ENCODE peak calls at places on chromosomes 2 and 18, in four cellular contexts. H is GM12878, T is K562, D is HepG2. B is an unnamed sample.

GRCh38 chr18:9996104-9996503 is 82.3 kb downstream of the VAPA start:
- DNase-seq in T (no peak), H (no peak), D (no peak), B (no peak)

GRCh38 chr2:1231664-1232063 is 181.6 kb upstream of the TPO start:
- DNase-seq in H (no peak), T (no peak), D (peak), B (no peak)

GRCh38 chr2:197498627-197498936 is 1.1 kb downstream of the HSPD1 start:
- DNase-seq in T (no peak), D (no peak), H (no peak), B (no peak)

GRCh38 chr2:134289225-134289624 is 35.4 kb downstream of the MGAT5 start:
- DNase-seq in D (no peak), T (no peak), H (no peak), B (no peak)

GRCh38 chr2:65724752-65725151 is 292.4 kb upstream of the SPRED2 start:
- DNase-seq in D (no peak), T (no peak), H (no peak), B (no peak)

GRCh38 chr18:58221060-58221725 is 177.2 kb downstream of the NEDD4L start:
- DNase-seq in D (peak), T (peak), H (no peak), B (peak)

GRCh38 chr2:207103132-207103531 is 62.6 kb downstream of the KLF7 start:
- DNase-seq in T (no peak), D (no peak), H (no peak), B (no peak)

GRCh38 chr18:10660485-10660884 is 134.7 kb downstream of the NAPG start:
- DNase-seq in H (peak), T (no peak), D (no peak), B (no peak)

GRCh38 chr2:159797468-159798375 is at the start of gene CD302:
- DNase-seq in D (peak), H (no peak), T (peak), B (peak)

GRCh38 chr18:6414118-6414722 is 491 bp downstream of the L3MBTL4 start:
- DNase-seq in H (no peak), D (peak), T (no peak), B (peak)

GRCh38 chr2:10404324-10405143 is 43.6 kb downstream of the ODC1 start:
- DNase-seq in D (no peak), T (no peak), H (no peak), B (no peak)

GRCh38 chr2:3043726-3044125 is 333.9 kb downstream of the EIPR1 start:
- DNase-seq in H (no peak), D (no peak), T (no peak), B (no peak)

GRCh38 chr18:9608298-9608697 is 6.1 kb downstream of the PPP4R1 start:
- DNase-seq in H (no peak), T (peak), D (no peak), B (no peak)

GRCh38 chr18:13541621-13542519 is 184.5 kb downstream of the FAM210A start:
- DNase-seq in H (no peak), D (peak), T (no peak), B (no peak)

GRCh38 chr2:74863802-74864248 is 29.9 kb downstream of the HK2 start:
- DNase-seq in T (no peak), D (no peak), H (no peak), B (no peak)

GRCh38 chr2:204585930-204586329 is 40.7 kb downstream of the PARD3B start:
- DNase-seq in H (no peak), D (no peak), T (no peak), B (no peak)

GRCh38 chr2:161964070-161964645 is 109.9 kb downstream of the DPP4 start:
- DNase-seq in T (no peak), H (no peak), D (no peak), B (no peak)

GRCh38 chr2:127591221-127591923 is 54.6 kb upstream of the GPR17 start:
- DNase-seq in T (peak), H (no peak), D (peak), B (peak)

GRCh38 chr2:240894006-240894405 is 1.9 kb downstream of the MAB21L4 start:
- DNase-seq in T (no peak), D (no peak), H (no peak), B (no peak)

GRCh38 chr2:112941753-112942653 is 31.0 kb downstream of the IL37 start:
- DNase-seq in T (peak), H (peak), D (peak), B (peak)

GRCh38 chr2:201158111-201158929 is 24.6 kb upstream of the CASP10 start:
- DNase-seq in H (peak), D (peak), T (peak), B (peak)

GRCh38 chr2:128237911-128238697 is 80.6 kb downstream of the HS6ST1 start:
- DNase-seq in D (no peak), T (no peak), H (no peak), B (no peak)

GRCh38 chr2:175872716-175873115 is 129.4 kb downstream of the LNPK start:
- DNase-seq in H (no peak), D (no peak), T (no peak), B (no peak)

GRCh38 chr18:10453261-10453884 is 1.1 kb upstream of the APCDD1 start:
- DNase-seq in H (no peak), D (no peak), T (no peak), B (no peak)

GRCh38 chr2:99881901-99882591 is 260.3 kb downstream of the AFF3 start:
- DNase-seq in T (no peak), H (no peak), D (no peak), B (peak)

GRCh38 chr2:241248289-241248688 is 59.8 kb downstream of the ANO7 start:
- DNase-seq in H (no peak), T (no peak), D (no peak), B (no peak)

GRCh38 chr2:124894199-124894598 is 869.1 kb downstream of the CNTNAP5 start:
- DNase-seq in D (no peak), T (no peak), H (no peak), B (no peak)

GRCh38 chr2:32977228-32977758 is 30.5 kb downstream of the LTBP1 start:
- DNase-seq in D (no peak), T (peak), H (no peak), B (no peak)

GRCh38 chr2:104583791-104584190 is 270.1 kb upstream of the POU3F3 start:
- DNase-seq in T (no peak), H (no peak), D (no peak), B (no peak)

GRCh38 chr2:114001936-114002335 is 112.0 kb downstream of the ACTR3 start:
- DNase-seq in D (no peak), T (no peak), H (no peak), B (no peak)

GRCh38 chr2:36777272-36777671 is 80.8 kb downstream of the VIT start:
- DNase-seq in H (no peak), D (no peak), T (no peak), B (no peak)

GRCh38 chr2:88950010-88950409 is 258.5 kb downstream of the RPIA start:
- DNase-seq in T (peak), H (no peak), D (peak), B (peak)
- TF ChIP-seq TARDBP in T (no peak), H (no peak), D (no peak), B (no peak)

GRCh38 chr2:239360421-239361310 is 40.2 kb downstream of the HDAC4 start:
- DNase-seq in T (peak), D (no peak), H (no peak), B (no peak)
- TF ChIP-seq TARDBP in T (no peak), D (no peak), H (no peak), B (no peak)

DNA sequence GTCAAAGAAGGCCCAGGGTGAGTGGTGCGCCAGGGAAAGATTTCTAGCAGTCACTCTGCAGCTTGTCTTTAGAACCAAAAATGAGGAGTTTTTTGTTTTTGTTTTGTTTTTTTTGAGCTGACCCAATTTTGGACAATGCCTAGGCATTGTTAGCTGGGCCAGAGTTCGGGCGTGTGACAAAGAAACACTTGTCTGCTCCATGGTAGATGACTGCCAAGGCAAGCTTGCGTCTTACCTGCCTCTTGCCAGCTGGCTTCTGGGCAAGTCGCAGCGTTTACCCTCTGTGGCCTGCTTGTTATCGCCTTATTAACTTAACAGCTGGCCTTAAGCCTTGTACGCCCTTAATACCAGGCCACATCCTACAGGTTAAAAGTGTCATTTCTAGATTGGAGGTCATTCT is 114.3 kb downstream of the GALNT1 start:
- DNase-seq in T (no peak), D (no peak), H (no peak), B (no peak)
- TF ChIP-seq TARDBP in T (no peak), D (no peak), H (no peak), B (no peak)

GRCh38 chr18:3342628-3343027 is 80.7 kb downstream of the MYL12B start:
- DNase-seq in T (no peak), D (no peak), H (no peak), B (no peak)

GRCh38 chr18:3346487-3346886 is 84.6 kb downstream of the MYL12B start:
- DNase-seq in D (no peak), T (no peak), H (no peak), B (no peak)

GRCh38 chr18:3345452-3345851 is 83.5 kb downstream of the MYL12B start:
- DNase-seq in D (no peak), H (no peak), T (no peak), B (no peak)

GRCh38 chr18:3347286-3347803 is 85.4 kb downstream of the MYL12B start:
- DNase-seq in T (no peak), H (no peak), D (no peak), B (no peak)

GRCh38 chr18:3345885-3346284 is 84.0 kb downstream of the MYL12B start:
- DNase-seq in D (no peak), H (no peak), T (no peak), B (no peak)
- TF ChIP-seq TARDBP in D (no peak), H (no peak), T (no peak), B (no peak)

DNA sequence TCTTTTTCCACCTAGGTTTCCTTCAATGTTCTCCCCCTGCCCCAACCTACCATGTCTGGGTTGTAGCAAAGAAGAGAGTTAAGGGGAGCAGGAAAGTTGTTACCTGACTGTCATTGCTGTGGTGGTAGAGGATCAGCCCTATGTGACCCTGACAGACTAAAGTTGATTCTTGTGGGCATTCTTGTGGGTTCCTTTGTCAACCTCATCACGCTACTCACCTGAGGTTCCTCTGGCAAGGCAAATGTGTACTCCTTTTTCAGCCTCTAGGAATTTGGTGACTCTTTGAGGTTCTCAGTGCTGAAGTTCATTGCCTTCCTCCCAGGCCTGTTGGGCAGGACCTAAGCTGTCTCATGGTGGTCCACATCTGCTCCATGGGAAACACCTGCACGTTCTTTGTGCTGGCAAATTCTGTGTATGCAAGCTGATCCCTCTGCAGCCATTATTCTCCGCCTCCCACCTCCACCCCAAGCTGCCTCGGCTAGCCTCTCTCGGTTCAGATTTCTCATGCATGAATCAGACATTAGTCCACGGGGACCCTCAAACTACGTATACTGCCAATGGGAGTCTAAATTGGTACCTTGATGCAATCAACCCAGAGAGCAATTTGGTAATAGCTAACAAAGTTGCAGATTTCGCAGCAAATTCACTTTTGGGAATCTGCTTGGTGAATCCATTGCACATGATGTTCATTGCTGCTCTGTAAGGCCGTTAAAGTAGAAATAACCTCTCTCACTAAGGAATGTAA is 1.5 kb upstream of the GMCL1 start:
- DNase-seq in D (no peak), T (no peak), H (no peak), B (no peak)
- TF ChIP-seq TARDBP in D (no peak), T (no peak), H (no peak), B (no peak)

DNA sequence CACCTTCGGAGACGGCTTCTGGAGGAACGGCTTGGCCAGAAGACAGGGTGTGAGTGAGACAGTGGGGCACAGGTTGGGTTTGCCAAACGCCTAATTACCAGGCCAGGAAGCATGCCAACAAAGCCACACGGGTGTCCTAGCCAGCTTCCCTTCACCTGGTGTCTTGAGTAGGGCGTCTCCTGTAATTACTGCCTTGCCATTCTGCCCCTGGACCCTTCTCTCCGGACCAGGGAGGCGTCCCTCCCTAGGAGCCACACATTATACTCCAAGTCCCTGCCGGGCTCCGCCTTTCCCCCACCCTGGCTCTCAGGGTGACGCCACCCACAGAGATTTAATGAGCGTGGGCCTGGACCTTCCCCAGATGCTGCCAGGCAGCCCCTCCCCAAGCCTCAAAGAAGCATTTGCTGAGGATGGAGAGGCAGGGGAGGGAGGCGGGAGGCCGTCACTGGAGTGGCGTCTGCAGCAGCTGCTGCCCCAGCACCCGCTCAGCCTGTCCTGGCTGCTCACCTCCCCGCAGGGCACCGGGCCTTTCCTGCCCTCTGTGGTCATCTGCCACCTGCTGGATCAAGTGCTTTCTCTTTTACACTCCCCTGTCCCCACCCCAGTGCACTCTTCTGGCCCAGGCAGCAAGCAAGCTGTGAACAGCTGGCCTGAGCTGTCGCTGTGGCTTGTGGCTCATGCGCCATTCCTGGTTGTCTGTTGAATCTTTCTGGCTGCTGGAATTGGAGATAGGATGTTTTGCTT is 20.7 kb downstream of the FOSL2 start:
- DNase-seq in D (no peak), T (no peak), H (no peak), B (no peak)
- TF ChIP-seq TARDBP in D (no peak), T (no peak), H (no peak), B (no peak)

GRCh38 chr2:43129254-43129653 is 97.2 kb downstream of the ZFP36L2 start:
- DNase-seq in D (no peak), H (no peak), T (no peak), B (no peak)
- TF ChIP-seq TARDBP in D (no peak), H (no peak), T (no peak), B (no peak)

B was measured in HEK293T.